ENCODE peak calls at places on chromosomes 16 and 17, in ten cellular contexts. M is CD8-positive, alpha-beta T cell; A is psoas muscle; H is hypothalamus; S is stimulated activated CD4-positive, alpha-beta T cell treated with anti-CD3 and anti-CD28 coated beads, Interleukin-2, amount 100 ng/mL, for 48 hours; L is left ventricle myocardium inferior; U is GM10248; T is RPMI7951; C is stimulated activated CD8-positive, alpha-beta memory T cell treated with anti-CD3 and anti-CD28 coated beads, Interleukin-2, amount 100 ng/mL, for 1 hour; B is CD4-positive, CD25-positive, alpha-beta regulatory T cell. K is an unnamed sample.

GRCh38 chr17:81563861-81564586 is 11.9 kb upstream of the FAAP100 start:
- DNase-seq in U (no peak), B (no peak), C (no peak), H (no peak), L (no peak), A (no peak), T (no peak), S (no peak), M (no peak), K (peak; percentile 36)

GRCh38 chr17:76659928-76660614 is 16.5 kb upstream of the ST6GALNAC1 start:
- DNase-seq in M (no peak), H (no peak), S (no peak), L (no peak), A (no peak), T (peak; percentile 35), C (no peak), B (no peak), U (no peak), K (peak; percentile 51)

GRCh38 chr16:8094696-8095095 is 495.6 kb downstream of the TMEM114 start:
- DNase-seq in C (no peak), S (no peak), L (no peak), B (no peak), T (no peak), A (no peak), U (no peak), M (no peak), H (no peak), K (no peak)

GRCh38 chr16:85689950-85690320 is 1.2 kb upstream of the GINS2 start:
- DNase-seq in T (no peak), A (no peak), B (no peak), H (no peak), S (no peak), U (no peak), C (no peak), M (no peak), L (no peak), K (no peak)

GRCh38 chr17:45371414-45372324 is 54.8 kb upstream of the MAP3K14 start:
- DNase-seq in L (peak; percentile 84), M (no peak), T (peak; percentile 98), U (no peak), S (peak; percentile 50), H (peak; percentile 7), A (peak; percentile 92), C (no peak), B (no peak), K (peak; percentile 96)

GRCh38 chr17:5282639-5283217 is 644 bp downstream of the RABEP1 start:
- DNase-seq in H (peak; percentile 11), U (no peak), B (no peak), A (no peak), C (peak; percentile 26), T (no peak), S (peak; percentile 21), L (peak; percentile 22), M (no peak), K (no peak)

GRCh38 chr16:77888786-77889185 is 100.4 kb downstream of the VAT1L start:
- DNase-seq in S (no peak), L (no peak), B (no peak), A (no peak), C (no peak), M (no peak), H (no peak), U (no peak), T (no peak), K (no peak)

GRCh38 chr17:57553991-57554825 is 190.9 kb downstream of the CCDC182 start:
- DNase-seq in B (no peak), T (no peak), L (no peak), U (no peak), H (no peak), S (no peak), A (no peak), M (no peak), C (no peak), K (no peak)

GRCh38 chr16:73993878-73994277 is 302.7 kb upstream of the PSMD7 start:
- DNase-seq in M (no peak), B (no peak), A (no peak), C (no peak), S (no peak), L (no peak), U (no peak), H (no peak), T (no peak), K (no peak)

GRCh38 chr16:69107311-69107962 is 2.0 kb downstream of the HAS3 start:
- DNase-seq in L (peak; percentile 40), U (no peak), S (no peak), A (peak; percentile 61), C (no peak), H (no peak), T (no peak), B (no peak), M (no peak), K (no peak)

GRCh38 chr17:72270530-72270929 is 149.7 kb downstream of the SOX9 start:
- DNase-seq in S (no peak), C (no peak), A (peak; percentile 69), L (peak; percentile 59), T (peak; percentile 81), M (no peak), B (no peak), H (no peak), U (no peak), K (no peak)

GRCh38 chr17:31549121-31549524 is 157.6 kb downstream of the RAB11FIP4 start:
- DNase-seq in B (no peak), S (no peak), A (no peak), M (no peak), H (no peak), C (no peak), T (peak; percentile 26), U (peak; percentile 40), L (no peak), K (peak; percentile 35)

GRCh38 chr16:74563828-74564263 is 43.1 kb downstream of the GLG1 start:
- DNase-seq in B (no peak), S (peak; percentile 7), M (no peak), C (no peak), L (no peak), A (peak; percentile 64), U (no peak), T (peak; percentile 68), H (no peak), K (peak; percentile 45)

GRCh38 chr17:81097943-81098308 is 63.0 kb downstream of the BAIAP2 start:
- DNase-seq in B (no peak), A (peak; percentile 69), T (peak; percentile 71), S (peak; percentile 11), H (no peak), L (peak; percentile 34), U (no peak), C (no peak), M (no peak), K (peak; percentile 86)

GRCh38 chr17:8622191-8622590 is 8.3 kb downstream of the MYH10 start:
- DNase-seq in U (no peak), A (no peak), C (no peak), M (no peak), H (no peak), S (no peak), T (no peak), B (no peak), L (no peak), K (no peak)

GRCh38 chr16:22353188-22353919 is 21.1 kb downstream of the CDR2 start:
- DNase-seq in H (no peak), M (no peak), C (no peak), S (no peak), A (no peak), U (peak; percentile 28), B (no peak), L (no peak), T (peak; percentile 79), K (no peak)

GRCh38 chr17:43952351-43952723 is 1.4 kb downstream of the PYY start:
- DNase-seq in C (no peak), H (no peak), U (no peak), T (no peak), B (no peak), S (no peak), L (no peak), M (no peak), A (no peak), K (no peak)

GRCh38 chr16:19228057-19228456 is 57.5 kb upstream of the CLEC19A start:
- DNase-seq in H (no peak), S (no peak), L (no peak), A (no peak), B (no peak), M (no peak), U (no peak), C (no peak), T (no peak), K (no peak)

GRCh38 chr17:14815079-14815478 is 450.0 kb downstream of the PMP22 start:
- DNase-seq in L (no peak), C (no peak), B (no peak), H (no peak), T (no peak), S (no peak), U (no peak), M (no peak), A (no peak), K (no peak)

GRCh38 chr16:55534773-55535172 is 25.9 kb downstream of the LPCAT2 start:
- DNase-seq in A (no peak), H (no peak), C (no peak), L (no peak), S (no peak), T (no peak), U (no peak), B (no peak), M (no peak), K (no peak)

K was measured in H4.